ENCODE peak calls at places on chromosome 12, in six cellular contexts. T is upper lobe of right lung, O is lung, D is pancreas, R is H1, K is kidney epithelial cell. W is an unnamed sample.

GRCh38 chr12:13870255-13870654 is 111.1 kb downstream of the GRIN2B start:
- DNase-seq in T (no peak), O (no peak), D (no peak), R (no peak), K (no peak), W (no peak)

GRCh38 chr12:110349096-110349495 is 54.4 kb downstream of the ANAPC7 start:
- DNase-seq in T (no peak), O (no peak), D (no peak), R (no peak), K (no peak), W (no peak)

GRCh38 chr12:26197832-26198231 is 2.5 kb downstream of the SSPN start:
- DNase-seq in T (no peak), O (no peak), D (no peak), R (no peak), K (no peak), W (no peak)

GRCh38 chr12:128810182-128811127 is 13.3 kb downstream of the SLC15A4 start:
- DNase-seq in T (no peak), O (no peak), D (no peak), R (no peak), K (no peak), W (no peak)

GRCh38 chr12:106030210-106031175 is 108.3 kb downstream of the NUAK1 start:
- DNase-seq in T (no peak), O (no peak), D (no peak), R (no peak), K (peak; percentile 95), W (peak; percentile 92)

GRCh38 chr12:120496353-120497340 is 734 bp downstream of the DYNLL1 start:
- DNase-seq in T (peak; percentile 82), O (peak; percentile 61), D (peak; percentile 76), R (peak; percentile 55), K (no peak), W (no peak)

GRCh38 chr12:8947737-8948136 is 1.7 kb downstream of the M6PR start:
- DNase-seq in T (no peak), O (no peak), D (no peak), R (no peak), K (no peak), W (no peak)

GRCh38 chr12:75560167-75560566 is 48.8 kb upstream of the KRR1 start:
- DNase-seq in T (no peak), O (no peak), D (no peak), R (no peak), K (peak; percentile 7), W (no peak)

GRCh38 chr12:43921666-43922337 is 85.9 kb downstream of the TMEM117 start:
- DNase-seq in T (no peak), O (no peak), D (no peak), R (no peak), K (no peak), W (peak; percentile 27)

GRCh38 chr12:25276199-25276937 is 25.6 kb upstream of the KRAS start:
- DNase-seq in T (no peak), O (peak; percentile 32), D (no peak), R (no peak), K (peak; percentile 67), W (peak; percentile 22)

GRCh38 chr12:104132351-104132956 is 5.6 kb downstream of the NFYB start:
- DNase-seq in T (no peak), O (no peak), D (no peak), R (no peak), K (no peak), W (no peak)

GRCh38 chr12:12645485-12645884 is 33.8 kb downstream of the CREBL2 start:
- DNase-seq in T (no peak), O (no peak), D (no peak), R (no peak), K (no peak), W (no peak)

GRCh38 chr12:104825408-104825807 is 132.7 kb downstream of the SLC41A2 start:
- DNase-seq in T (no peak), O (no peak), D (no peak), R (no peak), K (no peak), W (no peak)

GRCh38 chr12:1553987-1554982 is 40.1 kb downstream of the FBXL14 start:
- DNase-seq in T (peak; percentile 47), O (no peak), D (no peak), R (no peak), K (no peak), W (no peak)

GRCh38 chr12:8648598-8649205 is 13.9 kb downstream of the MFAP5 start:
- DNase-seq in T (no peak), O (no peak), D (no peak), R (no peak), K (no peak), W (no peak)

GRCh38 chr12:7439579-7440505 is 4.1 kb downstream of the CD163L1 start:
- DNase-seq in T (peak; percentile 68), O (peak; percentile 51), D (peak; percentile 67), R (peak; percentile 77), K (no peak), W (no peak)

GRCh38 chr12:76383988-76384387 is 35.8 kb upstream of the BBS10 start:
- DNase-seq in T (no peak), O (no peak), D (no peak), R (no peak), K (no peak), W (no peak)

GRCh38 chr12:91178139-91178561 is 4.5 kb downstream of the DCN start:
- DNase-seq in T (no peak), O (no peak), D (no peak), R (no peak), K (peak; percentile 16), W (no peak)

GRCh38 chr12:26273811-26274210 is 78.4 kb downstream of the SSPN start:
- DNase-seq in T (no peak), O (no peak), D (no peak), R (no peak), K (no peak), W (no peak)

GRCh38 chr12:106227641-106228319 is 20.0 kb downstream of the CKAP4 start:
- DNase-seq in T (peak; percentile 89), O (peak; percentile 79), D (no peak), R (no peak), K (no peak), W (no peak)

GRCh38 chr12:129212221-129212630 is 358.9 kb downstream of the GLT1D1 start:
- DNase-seq in T (no peak), O (no peak), D (no peak), R (peak; percentile 7), K (no peak), W (no peak)

GRCh38 chr12:30417697-30418231 is 277.9 kb downstream of the IPO8 start:
- DNase-seq in T (no peak), O (no peak), D (no peak), R (no peak), K (peak; percentile 86), W (no peak)

GRCh38 chr12:106760184-106760531 is 14.3 kb upstream of the RIC8B start:
- DNase-seq in T (no peak), O (peak; percentile 67), D (no peak), R (no peak), K (no peak), W (no peak)

GRCh38 chr12:84638811-84639368 is 273.7 kb downstream of the SLC6A15 start:
- DNase-seq in T (no peak), O (no peak), D (no peak), R (no peak), K (no peak), W (no peak)

GRCh38 chr12:81077329-81077685 is 572 bp upstream of the ACSS3 start:
- DNase-seq in T (no peak), O (peak; percentile 46), D (no peak), R (no peak), K (no peak), W (no peak)

GRCh38 chr12:95192271-95192670 is 25.0 kb downstream of the FGD6 start:
- DNase-seq in T (no peak), O (no peak), D (no peak), R (no peak), K (no peak), W (no peak)

GRCh38 chr12:108043750-108044149 is 85.3 kb upstream of the WSCD2 start:
- DNase-seq in T (no peak), O (no peak), D (no peak), R (no peak), K (no peak), W (no peak)

DNA sequence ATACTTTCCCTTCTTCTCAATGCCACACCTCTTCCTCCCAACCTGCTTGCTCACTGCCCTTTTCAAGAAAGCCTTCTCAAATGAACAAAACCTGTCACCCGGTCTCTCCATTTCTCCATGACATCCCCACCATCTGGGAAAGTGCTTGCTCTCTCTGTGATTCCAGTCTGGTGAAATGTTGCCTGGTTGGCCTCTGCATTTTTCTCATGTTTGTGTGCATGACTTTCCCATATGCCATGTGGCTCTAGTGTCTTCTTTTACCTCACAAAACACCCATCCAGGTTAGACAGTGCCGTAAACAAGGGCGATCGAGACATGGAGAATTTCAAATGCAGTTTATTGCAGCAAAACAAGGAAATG is 5.8 kb downstream of the KRT1 start:
- DNase-seq in T (no peak), O (no peak), D (no peak), R (no peak), K (no peak), W (no peak)
- H3K27me3 ChIP-seq in T (no peaks in the 10 kb centered on the region), O (no peaks in the 10 kb centered on the region), D (no peaks in the 10 kb centered on the region), R (no peaks in the 10 kb centered on the region), K (no peaks in the 10 kb centered on the region), W (peaks cover 2% of the 10 kb centered on the region)

DNA sequence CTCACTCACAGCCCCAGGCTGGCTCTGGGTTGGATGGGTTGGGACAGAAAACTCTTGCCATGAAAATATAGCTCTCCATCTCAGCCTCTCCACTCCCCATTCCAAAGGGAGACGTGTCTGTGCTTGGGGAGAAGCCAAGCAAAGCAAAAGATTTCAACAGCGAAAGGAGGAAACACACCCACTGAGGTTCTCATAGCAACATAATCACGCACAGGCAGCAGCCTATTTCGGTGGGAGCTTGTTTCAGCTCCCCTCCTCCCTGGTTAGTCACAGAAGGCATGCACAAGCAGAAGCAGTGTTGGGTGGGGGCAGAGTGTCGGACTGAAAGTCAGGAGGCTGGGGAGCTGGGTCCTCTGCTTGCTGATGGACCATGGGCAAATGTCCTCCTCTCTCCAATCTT is 1.9 kb upstream of the PRMT8 start:
- DNase-seq in T (no peak), O (no peak), D (no peak), R (no peak), K (no peak), W (no peak)
- H3K27me3 ChIP-seq in T (peaks cover 51% of the 10 kb centered on the region), O (peaks cover 36% of the 10 kb centered on the region), D (no peaks in the 10 kb centered on the region), R (peaks cover 43% of the 10 kb centered on the region), K (peaks cover 60% of the 10 kb centered on the region), W (peaks cover 29% of the 10 kb centered on the region)

GRCh38 chr12:6351622-6352021 is 9.7 kb upstream of the TNFRSF1A start:
- DNase-seq in T (no peak), O (no peak), D (no peak), R (no peak), K (no peak), W (no peak)
- H3K27me3 ChIP-seq in T (no peaks in the 10 kb centered on the region), O (no peaks in the 10 kb centered on the region), D (no peaks in the 10 kb centered on the region), R (no peaks in the 10 kb centered on the region), K (no peaks in the 10 kb centered on the region), W (peaks cover 4% of the 10 kb centered on the region)

GRCh38 chr12:48998497-48999353 is 450 bp downstream of the DDN start:
- DNase-seq in T (no peak), O (no peak), D (no peak), R (peak; percentile 82), K (no peak), W (no peak)

GRCh38 chr12:48996794-48997718 is 2.1 kb downstream of the DDN start:
- DNase-seq in T (peak; percentile 89), O (peak; percentile 77), D (peak; percentile 82), R (peak; percentile 89), K (no peak), W (no peak)

GRCh38 chr12:48999371-49000131 is at the start of gene DDN:
- DNase-seq in T (no peak), O (no peak), D (no peak), R (peak; percentile 72), K (no peak), W (no peak)

GRCh38 chr12:49000346-49000745 is 1.2 kb upstream of the DDN start:
- DNase-seq in T (no peak), O (no peak), D (no peak), R (no peak), K (no peak), W (no peak)

GRCh38 chr12:48997719-48998496 is 1.3 kb downstream of the DDN start:
- DNase-seq in T (no peak), O (no peak), D (peak; percentile 70), R (peak; percentile 84), K (no peak), W (no peak)
- H3K27me3 ChIP-seq in T (peaks cover 47% of the 10 kb centered on the region), O (peaks cover 12% of the 10 kb centered on the region), D (no peaks in the 10 kb centered on the region), R (peaks cover 75% of the 10 kb centered on the region), K (peaks cover 65% of the 10 kb centered on the region), W (peaks cover 5% of the 10 kb centered on the region)

W was measured in BJ.